ENCODE peak calls at places on chromosomes 16 and 17, in eight cellular contexts. L is activated naive CD4-positive, alpha-beta T cell; U is NCI-H446 treated with DMSO at 0.1 percent for 48 hours; W is globus pallidus; H is hypothalamus; S is fibroblast of mammary gland; X is activated CD4-positive, alpha-beta memory T cell treated with anti-CD3 and anti-CD28 coated beads, Interleukin-2, amount 10 ng/mL, durations not matched to agents 7 days and 5 days; Z is HCT116. G is an unnamed sample.

GRCh38 chr17:17492085-17492484 is 4.1 kb downstream of the RASD1 start:
- DNase-seq in U (no peak), L (no peak), S (no peak), W (no peak), Z (no peak), X (no peak), H (no peak), G (no peak)

GRCh38 chr17:2837147-2837561 is 40.9 kb downstream of the RAP1GAP2 start:
- DNase-seq in S (no peak), U (no peak), L (no peak), Z (no peak), W (no peak), H (no peak), X (peak), G (no peak)

GRCh38 chr17:59332890-59333377 is 1.5 kb downstream of the YPEL2 start:
- DNase-seq in S (peak), X (no peak), W (peak), Z (no peak), H (no peak), U (no peak), L (no peak), G (no peak)

GRCh38 chr17:42485680-42486079 is 27.0 kb downstream of the ATP6V0A1 start:
- DNase-seq in S (peak), Z (no peak), L (no peak), X (no peak), U (no peak), H (no peak), W (no peak), G (no peak)

GRCh38 chr17:29617481-29618271 is 5.0 kb downstream of the CORO6 start:
- DNase-seq in Z (peak), W (peak), H (no peak), L (peak), X (peak), S (peak), U (no peak), G (no peak)

GRCh38 chr16:84367297-84367680 is 1.0 kb upstream of the ATP2C2 start:
- DNase-seq in U (no peak), X (no peak), L (no peak), W (no peak), S (no peak), Z (no peak), H (no peak), G (no peak)

GRCh38 chr17:32947736-32948135 is 19.8 kb downstream of the TMEM98 start:
- DNase-seq in X (no peak), U (no peak), S (no peak), Z (no peak), L (no peak), H (no peak), W (no peak), G (no peak)

GRCh38 chr17:43528319-43528987 is 17.7 kb downstream of the ETV4 start:
- DNase-seq in U (no peak), S (no peak), H (no peak), Z (no peak), X (no peak), L (no peak), W (peak), G (no peak)

GRCh38 chr17:3678095-3678820 is 9.6 kb downstream of the EMC6 start:
- DNase-seq in U (no peak), L (no peak), X (no peak), W (no peak), S (peak), H (no peak), Z (no peak), G (no peak)

GRCh38 chr16:22813223-22813945 is 578 bp upstream of the HS3ST2 start:
- DNase-seq in X (no peak), S (peak), U (no peak), W (no peak), L (peak), H (no peak), Z (no peak), G (no peak)